ENCODE peak calls at places on chromosomes 4 and X, in six cellular contexts. One of them, this sample, is unnamed.

GRCh38 chrX:27336466-27337091 is 126.6 kb downstream of the PPP4R3C start:
- DNase-seq in aorta: no peak
- DNase-seq in lower leg skin: no peak
- DNase-seq in endothelial cell of umbilical vein: peak; percentile 16
- DNase-seq in fibroblast of pulmonary artery: peak; percentile 31
- DNase-seq in mesendoderm: peak; percentile 30
- DNase-seq in this sample: peak; percentile 82

GRCh38 chr4:119501740-119502139 is 126.9 kb downstream of the PDE5A start:
- DNase-seq in aorta: no peak
- DNase-seq in lower leg skin: no peak
- DNase-seq in endothelial cell of umbilical vein: no peak
- DNase-seq in fibroblast of pulmonary artery: no peak
- DNase-seq in mesendoderm: no peak
- DNase-seq in this sample: no peak

GRCh38 chr4:61805979-61806378 is 605.9 kb downstream of the ADGRL3 start:
- DNase-seq in aorta: no peak
- DNase-seq in lower leg skin: no peak
- DNase-seq in endothelial cell of umbilical vein: no peak
- DNase-seq in fibroblast of pulmonary artery: no peak
- DNase-seq in mesendoderm: no peak
- DNase-seq in this sample: no peak

GRCh38 chr4:158783775-158784174 is 14.9 kb downstream of the FNIP2 start:
- DNase-seq in aorta: no peak
- DNase-seq in lower leg skin: no peak
- DNase-seq in endothelial cell of umbilical vein: peak; percentile 69
- DNase-seq in fibroblast of pulmonary artery: peak; percentile 62
- DNase-seq in mesendoderm: no peak
- DNase-seq in this sample: no peak

GRCh38 chr4:123397276-123398150 is 918 bp downstream of the SPRY1 start:
- DNase-seq in aorta: peak; percentile 83
- DNase-seq in lower leg skin: no peak
- DNase-seq in endothelial cell of umbilical vein: peak; percentile 73
- DNase-seq in fibroblast of pulmonary artery: peak; percentile 70
- DNase-seq in mesendoderm: peak; percentile 83
- DNase-seq in this sample: peak; percentile 87

GRCh38 chr4:159925770-159926169 is 822.9 kb downstream of the RAPGEF2 start:
- DNase-seq in aorta: no peak
- DNase-seq in lower leg skin: no peak
- DNase-seq in endothelial cell of umbilical vein: no peak
- DNase-seq in fibroblast of pulmonary artery: no peak
- DNase-seq in mesendoderm: peak; percentile 23
- DNase-seq in this sample: no peak

GRCh38 chrX:68833448-68833805 is 4.6 kb downstream of the EFNB1 start:
- DNase-seq in aorta: peak; percentile 4
- DNase-seq in lower leg skin: no peak
- DNase-seq in endothelial cell of umbilical vein: no peak
- DNase-seq in fibroblast of pulmonary artery: no peak
- DNase-seq in mesendoderm: no peak
- DNase-seq in this sample: no peak

GRCh38 chrX:52425710-52426245 is 57.0 kb downstream of the XAGE2 start:
- DNase-seq in aorta: no peak
- DNase-seq in lower leg skin: no peak
- DNase-seq in endothelial cell of umbilical vein: no peak
- DNase-seq in fibroblast of pulmonary artery: peak; percentile 20
- DNase-seq in mesendoderm: peak; percentile 0
- DNase-seq in this sample: no peak

GRCh38 chrX:110242371-110242770 is 75.5 kb downstream of the AMMECR1 start:
- DNase-seq in aorta: no peak
- DNase-seq in lower leg skin: no peak
- DNase-seq in endothelial cell of umbilical vein: no peak
- DNase-seq in fibroblast of pulmonary artery: no peak
- DNase-seq in mesendoderm: no peak
- DNase-seq in this sample: no peak

GRCh38 chrX:46626566-46626965 is 53.0 kb downstream of the CHST7 start:
- DNase-seq in aorta: no peak
- DNase-seq in lower leg skin: peak; percentile 23
- DNase-seq in endothelial cell of umbilical vein: peak; percentile 90
- DNase-seq in fibroblast of pulmonary artery: peak; percentile 41
- DNase-seq in mesendoderm: no peak
- DNase-seq in this sample: no peak

GRCh38 chr4:23613782-23614181 is 276.1 kb downstream of the PPARGC1A start:
- DNase-seq in aorta: no peak
- DNase-seq in lower leg skin: no peak
- DNase-seq in endothelial cell of umbilical vein: no peak
- DNase-seq in fibroblast of pulmonary artery: no peak
- DNase-seq in mesendoderm: no peak
- DNase-seq in this sample: no peak

GRCh38 chrX:101659601-101660063 is at the start of gene ARMCX2:
- DNase-seq in aorta: peak; percentile 85
- DNase-seq in lower leg skin: no peak
- DNase-seq in endothelial cell of umbilical vein: peak; percentile 61
- DNase-seq in fibroblast of pulmonary artery: peak; percentile 73
- DNase-seq in mesendoderm: peak; percentile 74
- DNase-seq in this sample: peak; percentile 75

GRCh38 chr4:139015948-139016451 is 419 bp downstream of the NOCT start:
- DNase-seq in aorta: peak; percentile 78
- DNase-seq in lower leg skin: peak; percentile 21
- DNase-seq in endothelial cell of umbilical vein: peak; percentile 50
- DNase-seq in fibroblast of pulmonary artery: no peak
- DNase-seq in mesendoderm: peak; percentile 53
- DNase-seq in this sample: peak; percentile 73

GRCh38 chr4:4663028-4663427 is 121.2 kb upstream of the STX18 start:
- DNase-seq in aorta: no peak
- DNase-seq in lower leg skin: no peak
- DNase-seq in endothelial cell of umbilical vein: peak; percentile 7
- DNase-seq in fibroblast of pulmonary artery: peak; percentile 48
- DNase-seq in mesendoderm: no peak
- DNase-seq in this sample: no peak

GRCh38 chr4:74545488-74545887 is 100.6 kb downstream of the AREG start:
- DNase-seq in aorta: no peak
- DNase-seq in lower leg skin: no peak
- DNase-seq in endothelial cell of umbilical vein: no peak
- DNase-seq in fibroblast of pulmonary artery: peak; percentile 94
- DNase-seq in mesendoderm: no peak
- DNase-seq in this sample: no peak

GRCh38 chr4:94545296-94545695 is 93.6 kb downstream of the PDLIM5 start:
- DNase-seq in aorta: no peak
- DNase-seq in lower leg skin: no peak
- DNase-seq in endothelial cell of umbilical vein: peak; percentile 94
- DNase-seq in fibroblast of pulmonary artery: peak; percentile 83
- DNase-seq in mesendoderm: no peak
- DNase-seq in this sample: no peak

GRCh38 chr4:168522829-168523228 is 26.0 kb downstream of the PALLD start:
- DNase-seq in aorta: no peak
- DNase-seq in lower leg skin: no peak
- DNase-seq in endothelial cell of umbilical vein: no peak
- DNase-seq in fibroblast of pulmonary artery: no peak
- DNase-seq in mesendoderm: no peak
- DNase-seq in this sample: no peak

GRCh38 chrX:118448273-118448783 is 47.3 kb upstream of the DOCK11 start:
- DNase-seq in aorta: no peak
- DNase-seq in lower leg skin: no peak
- DNase-seq in endothelial cell of umbilical vein: no peak
- DNase-seq in fibroblast of pulmonary artery: no peak
- DNase-seq in mesendoderm: no peak
- DNase-seq in this sample: no peak

GRCh38 chr4:154503598-154503997 is 12.0 kb upstream of the DCHS2 start:
- DNase-seq in aorta: no peak
- DNase-seq in lower leg skin: no peak
- DNase-seq in endothelial cell of umbilical vein: peak; percentile 18
- DNase-seq in fibroblast of pulmonary artery: peak; percentile 33
- DNase-seq in mesendoderm: peak; percentile 67
- DNase-seq in this sample: no peak

GRCh38 chr4:89586864-89587263 is 250.1 kb downstream of the SNCA start:
- DNase-seq in aorta: no peak
- DNase-seq in lower leg skin: no peak
- DNase-seq in endothelial cell of umbilical vein: peak; percentile 45
- DNase-seq in fibroblast of pulmonary artery: peak; percentile 44
- DNase-seq in mesendoderm: peak; percentile 19
- DNase-seq in this sample: no peak

GRCh38 chr4:156763511-156763910 is 208.1 kb downstream of the PDGFC start:
- DNase-seq in aorta: no peak
- DNase-seq in lower leg skin: no peak
- DNase-seq in endothelial cell of umbilical vein: peak; percentile 29
- DNase-seq in fibroblast of pulmonary artery: no peak
- DNase-seq in mesendoderm: no peak
- DNase-seq in this sample: no peak

GRCh38 chr4:96131186-96131585 is 291.3 kb downstream of the PDHA2 start:
- DNase-seq in aorta: no peak
- DNase-seq in lower leg skin: no peak
- DNase-seq in endothelial cell of umbilical vein: no peak
- DNase-seq in fibroblast of pulmonary artery: peak; percentile 41
- DNase-seq in mesendoderm: no peak
- DNase-seq in this sample: no peak

GRCh38 chrX:20620301-20620700 is 353.6 kb upstream of the RPS6KA3 start:
- DNase-seq in aorta: no peak
- DNase-seq in lower leg skin: no peak
- DNase-seq in endothelial cell of umbilical vein: no peak
- DNase-seq in fibroblast of pulmonary artery: peak; percentile 4
- DNase-seq in mesendoderm: no peak
- DNase-seq in this sample: no peak

GRCh38 chrX:110228453-110228852 is 89.4 kb downstream of the AMMECR1 start:
- DNase-seq in aorta: no peak
- DNase-seq in lower leg skin: no peak
- DNase-seq in endothelial cell of umbilical vein: no peak
- DNase-seq in fibroblast of pulmonary artery: no peak
- DNase-seq in mesendoderm: no peak
- DNase-seq in this sample: no peak

GRCh38 chrX:48761674-48762471 is at the start of gene GLOD5:
- DNase-seq in aorta: no peak
- DNase-seq in lower leg skin: peak; percentile 32
- DNase-seq in endothelial cell of umbilical vein: no peak
- DNase-seq in fibroblast of pulmonary artery: peak; percentile 3
- DNase-seq in mesendoderm: peak; percentile 75
- DNase-seq in this sample: peak; percentile 88

GRCh38 chr4:159047478-159048165 is 55.3 kb upstream of the RAPGEF2 start:
- DNase-seq in aorta: no peak
- DNase-seq in lower leg skin: no peak
- DNase-seq in endothelial cell of umbilical vein: peak; percentile 19
- DNase-seq in fibroblast of pulmonary artery: peak; percentile 68
- DNase-seq in mesendoderm: peak; percentile 29
- DNase-seq in this sample: no peak

GRCh38 chrX:10507876-10508275 is 112.5 kb downstream of the MID1 start:
- DNase-seq in aorta: no peak
- DNase-seq in lower leg skin: no peak
- DNase-seq in endothelial cell of umbilical vein: peak; percentile 21
- DNase-seq in fibroblast of pulmonary artery: no peak
- DNase-seq in mesendoderm: no peak
- DNase-seq in this sample: no peak
- H3K4me3 ChIP-seq in aorta: no peak overlapping the region
- H3K4me3 ChIP-seq in lower leg skin: no peak overlapping the region
- H3K4me3 ChIP-seq in endothelial cell of umbilical vein: no peak overlapping the region
- H3K4me3 ChIP-seq in fibroblast of pulmonary artery: no peak overlapping the region
- H3K4me3 ChIP-seq in mesendoderm: no peak overlapping the region
- H3K4me3 ChIP-seq in this sample: no peak overlapping the region

DNA sequence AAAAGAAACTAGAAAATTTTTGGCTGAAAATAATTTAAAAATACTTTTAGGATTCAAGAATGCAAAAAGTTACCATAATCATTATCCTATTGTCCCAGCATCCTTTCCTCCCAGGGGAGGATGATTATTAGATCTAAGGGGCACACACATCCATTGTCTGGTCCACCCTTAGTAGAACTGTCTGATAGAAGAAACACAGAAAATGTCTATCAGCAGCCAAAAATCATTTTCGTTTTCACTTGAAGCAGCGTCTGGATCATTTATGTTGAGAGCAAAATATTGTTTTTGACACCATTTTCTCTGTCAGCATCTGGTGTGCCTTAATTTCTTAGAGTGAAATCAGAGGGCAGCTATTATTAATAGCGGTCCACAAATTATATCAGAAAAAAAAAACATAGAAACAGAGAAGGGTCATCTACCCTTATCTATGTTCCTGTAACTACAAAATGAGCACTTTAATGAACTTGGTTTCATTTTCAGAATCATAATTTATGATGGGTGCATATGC is 446.3 kb downstream of the TRAM1L1 start:
- DNase-seq in aorta: no peak
- DNase-seq in lower leg skin: no peak
- DNase-seq in endothelial cell of umbilical vein: no peak
- DNase-seq in fibroblast of pulmonary artery: no peak
- DNase-seq in mesendoderm: no peak
- DNase-seq in this sample: no peak
- H3K4me3 ChIP-seq in aorta: no peak overlapping the region
- H3K4me3 ChIP-seq in lower leg skin: no peak overlapping the region
- H3K4me3 ChIP-seq in endothelial cell of umbilical vein: no peak overlapping the region
- H3K4me3 ChIP-seq in fibroblast of pulmonary artery: no peak overlapping the region
- H3K4me3 ChIP-seq in mesendoderm: no peak overlapping the region
- H3K4me3 ChIP-seq in this sample: no peak overlapping the region

GRCh38 chrX:152640039-152640818 is 2.5 kb downstream of the GABRQ start:
- DNase-seq in aorta: no peak
- DNase-seq in lower leg skin: no peak
- DNase-seq in endothelial cell of umbilical vein: no peak
- DNase-seq in fibroblast of pulmonary artery: no peak
- DNase-seq in mesendoderm: no peak
- DNase-seq in this sample: no peak

GRCh38 chrX:152635941-152636340 is 1.8 kb upstream of the GABRQ start:
- DNase-seq in aorta: no peak
- DNase-seq in lower leg skin: peak; percentile 22
- DNase-seq in endothelial cell of umbilical vein: peak; percentile 46
- DNase-seq in fibroblast of pulmonary artery: peak; percentile 75
- DNase-seq in mesendoderm: peak; percentile 77
- DNase-seq in this sample: peak; percentile 84

GRCh38 chrX:152637649-152638442 is at the start of gene GABRQ:
- DNase-seq in aorta: no peak
- DNase-seq in lower leg skin: no peak
- DNase-seq in endothelial cell of umbilical vein: peak; percentile 10
- DNase-seq in fibroblast of pulmonary artery: peak; percentile 1
- DNase-seq in mesendoderm: peak; percentile 93
- DNase-seq in this sample: peak; percentile 94

GRCh38 chrX:152639426-152639825 is 1.7 kb downstream of the GABRQ start:
- DNase-seq in aorta: no peak
- DNase-seq in lower leg skin: no peak
- DNase-seq in endothelial cell of umbilical vein: no peak
- DNase-seq in fibroblast of pulmonary artery: no peak
- DNase-seq in mesendoderm: no peak
- DNase-seq in this sample: no peak

GRCh38 chrX:152638443-152638904 is 779 bp downstream of the GABRQ start:
- DNase-seq in aorta: no peak
- DNase-seq in lower leg skin: no peak
- DNase-seq in endothelial cell of umbilical vein: no peak
- DNase-seq in fibroblast of pulmonary artery: no peak
- DNase-seq in mesendoderm: no peak
- DNase-seq in this sample: no peak
- H3K4me3 ChIP-seq in aorta: no peak overlapping the region
- H3K4me3 ChIP-seq in lower leg skin: no peak overlapping the region
- H3K4me3 ChIP-seq in endothelial cell of umbilical vein: no peak overlapping the region
- H3K4me3 ChIP-seq in fibroblast of pulmonary artery: no peak overlapping the region
- H3K4me3 ChIP-seq in mesendoderm: no peak overlapping the region
- H3K4me3 ChIP-seq in this sample: peak overlapping the region; percentile 68

GRCh38 chrX:153726286-153727107 is 1.8 kb downstream of the ABCD1 start:
- DNase-seq in aorta: peak; percentile 83
- DNase-seq in lower leg skin: peak; percentile 56
- DNase-seq in endothelial cell of umbilical vein: peak; percentile 56
- DNase-seq in fibroblast of pulmonary artery: peak; percentile 34
- DNase-seq in mesendoderm: peak; percentile 96
- DNase-seq in this sample: peak; percentile 92
- H3K4me3 ChIP-seq in aorta: no peak overlapping the region
- H3K4me3 ChIP-seq in lower leg skin: no peak overlapping the region
- H3K4me3 ChIP-seq in endothelial cell of umbilical vein: peak overlapping the region; percentile 2
- H3K4me3 ChIP-seq in fibroblast of pulmonary artery: peak overlapping the region; percentile 29
- H3K4me3 ChIP-seq in mesendoderm: no peak overlapping the region
- H3K4me3 ChIP-seq in this sample: no peak overlapping the region

This sample was measured in endodermal cell.